ENCODE peak calls at places on chromosomes 2 and 18, in nine cellular contexts. A is HCT116, X is K562, G is Panc1, C is suprapubic skin, E is transverse colon, P is endothelial cell of umbilical vein, M is stomach, F is prostate gland. Y is an unnamed sample.

GRCh38 chr18:67710639-67711038 is 194.1 kb upstream of the DSEL start:
- DNase-seq in A (no peak), X (no peak), G (no peak), C (no peak), E (no peak), P (no peak), M (no peak), F (no peak), Y (no peak)

GRCh38 chr2:239264838-239265651 is 135.8 kb downstream of the HDAC4 start:
- DNase-seq in A (peak), X (peak), G (no peak), C (peak), E (peak), P (no peak), M (peak), F (peak), Y (peak)

GRCh38 chr2:179826297-179826696 is 35.1 kb downstream of the ZNF385B start:
- DNase-seq in A (no peak), X (no peak), G (no peak), C (no peak), E (no peak), P (no peak), M (no peak), F (no peak), Y (no peak)

GRCh38 chr18:23134780-23135678 is at the start of gene CABLES1:
- DNase-seq in A (no peak), X (no peak), G (no peak), C (peak), E (peak), P (peak), M (peak), F (peak), Y (no peak)

GRCh38 chr2:75324141-75324540 is 124.8 kb upstream of the TACR1 start:
- DNase-seq in A (peak), X (no peak), G (no peak), C (no peak), E (no peak), P (no peak), M (no peak), F (no peak), Y (no peak)

GRCh38 chr2:1830936-1831616 is 86.8 kb upstream of the PXDN start:
- DNase-seq in A (no peak), X (no peak), G (no peak), C (no peak), E (no peak), P (no peak), M (no peak), F (no peak), Y (no peak)

GRCh38 chr2:66772618-66773017 is 337.7 kb downstream of the MEIS1 start:
- DNase-seq in A (no peak), X (no peak), G (no peak), C (no peak), E (no peak), P (no peak), M (no peak), F (no peak), Y (no peak)

GRCh38 chr2:170396799-170397459 is 219.0 kb downstream of the MYO3B start:
- DNase-seq in A (no peak), X (peak), G (no peak), C (no peak), E (no peak), P (peak), M (no peak), F (no peak), Y (no peak)

GRCh38 chr18:26429535-26429934 is 118.8 kb downstream of the KCTD1 start:
- DNase-seq in A (peak), X (no peak), G (no peak), C (no peak), E (no peak), P (no peak), M (no peak), F (no peak), Y (no peak)

GRCh38 chr2:109364212-109364611 is 235.2 kb downstream of the SH3RF3 start:
- DNase-seq in A (no peak), X (no peak), G (no peak), C (no peak), E (no peak), P (no peak), M (peak), F (no peak), Y (no peak)

GRCh38 chr2:239369631-239370161 is 31.1 kb downstream of the HDAC4 start:
- DNase-seq in A (no peak), X (no peak), G (no peak), C (peak), E (peak), P (no peak), M (no peak), F (no peak), Y (peak)

GRCh38 chr2:217705461-217705860 is 297.3 kb downstream of the TNS1 start:
- DNase-seq in A (no peak), X (no peak), G (no peak), C (no peak), E (no peak), P (no peak), M (no peak), F (no peak), Y (no peak)

GRCh38 chr2:11121099-11121822 is 34.0 kb upstream of the SLC66A3 start:
- DNase-seq in A (no peak), X (no peak), G (no peak), C (no peak), E (no peak), P (no peak), M (no peak), F (no peak), Y (no peak)

GRCh38 chr2:37738266-37738885 is 66.9 kb upstream of the CDC42EP3 start:
- DNase-seq in A (no peak), X (no peak), G (no peak), C (no peak), E (no peak), P (no peak), M (no peak), F (no peak), Y (no peak)

GRCh38 chr2:11550302-11550701 is 16.5 kb downstream of the GREB1 start:
- DNase-seq in A (no peak), X (no peak), G (no peak), C (no peak), E (no peak), P (no peak), M (no peak), F (no peak), Y (no peak)

GRCh38 chr2:241894681-241895426 is 25.3 kb downstream of the RTP5 start:
- DNase-seq in A (no peak), X (no peak), G (no peak), C (peak), E (no peak), P (no peak), M (peak), F (no peak), Y (no peak)

GRCh38 chr18:12391487-12392136 is 14.6 kb upstream of the AFG3L2 start:
- DNase-seq in A (peak), X (peak), G (peak), C (no peak), E (peak), P (peak), M (peak), F (peak), Y (peak)

GRCh38 chr18:8858888-8859511 is 153.6 kb downstream of the MTCL1 start:
- DNase-seq in A (no peak), X (peak), G (peak), C (no peak), E (no peak), P (no peak), M (no peak), F (no peak), Y (no peak)

GRCh38 chr2:7819316-7819715 is 862.5 kb upstream of the ID2 start:
- DNase-seq in A (no peak), X (no peak), G (no peak), C (no peak), E (no peak), P (no peak), M (no peak), F (no peak), Y (no peak)

GRCh38 chr18:32919799-32920198 is 147.0 kb upstream of the KLHL14 start:
- DNase-seq in A (no peak), X (peak), G (no peak), C (no peak), E (peak), P (no peak), M (peak), F (no peak), Y (no peak)

GRCh38 chr2:238591732-238592131 is 165.0 kb downstream of the ASB1 start:
- DNase-seq in A (no peak), X (peak), G (no peak), C (no peak), E (no peak), P (no peak), M (no peak), F (no peak), Y (no peak)

GRCh38 chr2:37472959-37473358 is 128.5 kb downstream of the QPCT start:
- DNase-seq in A (no peak), X (no peak), G (no peak), C (no peak), E (no peak), P (peak), M (no peak), F (peak), Y (no peak)

GRCh38 chr2:62736899-62737559 is 31.5 kb downstream of the EHBP1 start:
- DNase-seq in A (no peak), X (no peak), G (no peak), C (no peak), E (no peak), P (no peak), M (no peak), F (no peak), Y (no peak)

GRCh38 chr18:27185025-27185763 is at the start of gene CHST9:
- DNase-seq in A (no peak), X (no peak), G (no peak), C (no peak), E (no peak), P (no peak), M (peak), F (peak), Y (no peak)

GRCh38 chr2:44929680-44930273 is 11.7 kb upstream of the SIX3 start:
- DNase-seq in A (no peak), X (no peak), G (no peak), C (no peak), E (no peak), P (no peak), M (no peak), F (no peak), Y (no peak)

GRCh38 chr18:78323453-78324230 is 656.0 kb upstream of the SALL3 start:
- DNase-seq in A (no peak), X (no peak), G (no peak), C (no peak), E (no peak), P (no peak), M (no peak), F (no peak), Y (no peak)

GRCh38 chr2:190646780-190647626 is 1.9 kb upstream of the NAB1 start:
- DNase-seq in A (no peak), X (no peak), G (no peak), C (no peak), E (no peak), P (peak), M (no peak), F (no peak), Y (no peak)

GRCh38 chr18:9113468-9114149 is 11.1 kb downstream of the NDUFV2 start:
- DNase-seq in A (no peak), X (no peak), G (no peak), C (no peak), E (no peak), P (no peak), M (no peak), F (no peak), Y (no peak)

GRCh38 chr18:23828426-23828825 is 139.2 kb downstream of the LAMA3 start:
- DNase-seq in A (peak), X (peak), G (no peak), C (no peak), E (no peak), P (peak), M (no peak), F (no peak), Y (no peak)

GRCh38 chr2:197450485-197450884 is 2.9 kb upstream of the COQ10B start:
- DNase-seq in A (no peak), X (no peak), G (no peak), C (no peak), E (no peak), P (no peak), M (no peak), F (no peak), Y (no peak)

DNA sequence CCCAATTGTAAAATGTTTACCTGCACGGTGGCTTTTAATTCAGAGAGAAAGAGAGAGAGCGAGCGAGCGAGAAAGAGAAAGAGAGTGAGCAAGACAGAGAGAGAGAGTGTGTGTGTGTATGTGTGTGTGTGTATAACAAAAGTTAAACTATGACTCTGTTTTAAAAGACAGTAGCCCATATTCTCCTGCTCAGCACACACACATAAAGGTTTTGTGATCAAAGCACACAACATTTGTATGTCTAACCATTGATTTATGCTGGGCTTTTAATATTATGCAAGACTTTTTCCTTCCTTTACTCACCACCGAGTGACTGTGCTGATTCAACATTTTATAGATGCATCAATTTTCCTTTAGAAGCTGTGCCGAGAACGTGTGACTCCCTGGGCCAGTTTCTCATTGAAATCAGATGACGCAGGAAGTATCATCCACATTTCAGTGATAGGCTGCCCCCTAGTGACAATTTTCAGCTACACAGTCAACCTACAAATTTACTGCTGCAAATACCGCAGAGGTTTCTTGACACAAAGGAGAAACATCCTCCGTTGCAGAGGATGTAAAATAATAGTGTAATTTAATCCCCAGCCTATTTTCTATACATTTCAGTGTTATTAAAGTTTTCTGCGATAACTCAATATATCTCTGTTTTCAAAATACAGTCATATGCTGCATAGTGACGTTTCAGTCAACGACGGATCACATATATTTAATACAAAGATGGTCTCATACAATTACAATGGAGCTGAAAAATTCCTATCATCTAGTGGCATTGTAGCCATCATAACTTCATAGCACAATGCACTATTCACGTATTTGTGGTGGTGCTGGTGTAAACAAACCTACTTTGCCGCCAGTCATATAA is 165.9 kb upstream of the TANK start:
- DNase-seq in A (peak), X (peak), G (peak), C (peak), E (peak), P (peak), M (peak), F (peak), Y (peak)
- TF ChIP-seq POLR2AphosphoS5 in A (no peak), X (no peak), G (no peak), C (no peak), E (peak), P (no peak), M (peak), F (peak), Y (no peak)

DNA sequence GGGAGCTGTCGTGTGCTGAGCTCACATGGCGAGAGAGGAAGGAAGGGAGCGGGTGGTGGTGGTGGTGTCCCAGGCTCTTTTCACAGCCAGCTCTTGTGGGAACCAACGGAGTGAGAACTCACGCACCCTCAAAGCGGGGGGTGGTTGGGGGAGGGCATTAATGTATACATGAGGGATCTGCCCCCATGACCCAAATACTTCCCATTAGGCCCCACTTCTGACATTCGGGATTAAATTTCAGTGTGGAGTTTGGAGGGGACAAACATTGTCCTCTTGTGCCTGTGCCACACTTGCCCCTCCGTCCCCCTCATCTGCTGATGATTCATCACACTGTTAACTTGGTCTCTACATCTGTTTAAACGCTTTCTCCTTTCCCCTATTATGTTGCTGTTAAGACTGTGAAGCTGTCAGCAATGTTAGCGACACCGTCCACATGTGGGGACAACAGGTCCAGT is 22.5 kb downstream of the INPP4A start:
- DNase-seq in A (no peak), X (no peak), G (no peak), C (no peak), E (no peak), P (no peak), M (no peak), F (no peak), Y (no peak)
- TF ChIP-seq POLR2AphosphoS5 in A (no peak), X (no peak), G (no peak), C (no peak), E (no peak), P (no peak), M (no peak), F (no peak), Y (no peak)

DNA sequence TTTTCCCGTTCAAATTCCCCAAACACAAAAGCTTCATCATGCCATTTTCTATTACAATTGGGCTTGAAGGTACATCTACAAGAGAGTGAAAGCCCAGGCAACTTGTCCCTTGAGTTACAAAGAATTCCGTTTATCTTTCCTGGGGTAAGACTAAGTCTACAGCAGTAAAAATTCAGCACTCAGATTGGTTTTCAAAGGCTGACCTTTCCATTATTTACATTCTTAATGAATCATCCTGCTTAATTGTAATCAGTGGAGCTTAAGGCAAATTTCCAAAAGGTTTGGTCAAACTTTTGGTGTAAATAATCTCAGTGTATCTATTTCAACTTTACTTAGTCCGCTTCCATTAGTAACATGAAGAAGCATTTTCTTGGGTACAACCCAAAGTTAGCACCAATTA is 33.4 kb upstream of the ST3GAL5 start:
- DNase-seq in A (no peak), X (no peak), G (no peak), C (no peak), E (no peak), P (no peak), M (no peak), F (no peak), Y (no peak)
- TF ChIP-seq POLR2AphosphoS5 in A (no peak), X (no peak), G (no peak), C (no peak), E (no peak), P (no peak), M (peak), F (peak), Y (no peak)

GRCh38 chr2:130870161-130870485 is 33.4 kb downstream of the ARHGEF4 start:
- DNase-seq in A (no peak), X (no peak), G (no peak), C (no peak), E (no peak), P (no peak), M (no peak), F (no peak), Y (no peak)

GRCh38 chr2:130865401-130865800 is 28.7 kb downstream of the ARHGEF4 start:
- DNase-seq in A (no peak), X (no peak), G (no peak), C (no peak), E (no peak), P (no peak), M (no peak), F (no peak), Y (no peak)

GRCh38 chr2:130869441-130870160 is 32.9 kb downstream of the ARHGEF4 start:
- DNase-seq in A (no peak), X (no peak), G (no peak), C (peak), E (no peak), P (no peak), M (peak), F (no peak), Y (no peak)

GRCh38 chr2:130870779-130871178 is 34.1 kb downstream of the ARHGEF4 start:
- DNase-seq in A (no peak), X (no peak), G (no peak), C (no peak), E (no peak), P (no peak), M (no peak), F (no peak), Y (no peak)

GRCh38 chr2:130864830-130865229 is 28.1 kb downstream of the ARHGEF4 start:
- DNase-seq in A (peak), X (peak), G (no peak), C (no peak), E (peak), P (no peak), M (peak), F (no peak), Y (peak)
- TF ChIP-seq POLR2AphosphoS5 in A (peak), X (no peak), G (no peak), C (no peak), E (no peak), P (no peak), M (no peak), F (no peak), Y (no peak)

DNA sequence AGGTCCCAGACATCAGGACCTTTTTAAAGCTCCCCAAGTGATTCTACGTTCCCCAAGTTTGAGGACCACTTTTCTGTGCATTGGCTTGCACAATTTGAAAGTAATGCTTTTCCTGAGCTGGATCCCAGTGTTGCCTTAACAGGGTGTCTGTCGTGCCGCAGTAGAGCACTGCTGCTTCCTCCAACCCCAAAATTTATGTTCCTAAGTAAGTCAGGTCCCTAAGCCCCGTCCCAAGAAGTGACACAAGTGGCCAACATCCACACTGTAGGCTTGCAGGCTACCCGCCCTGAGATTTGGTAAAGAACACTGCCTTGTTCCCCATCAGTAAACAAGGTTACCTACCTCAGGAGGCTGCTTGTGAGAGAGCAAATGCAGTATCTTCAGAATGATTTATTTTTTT is 2.0 kb downstream of the SFT2D3 start:
- DNase-seq in A (no peak), X (peak), G (no peak), C (no peak), E (no peak), P (no peak), M (no peak), F (no peak), Y (no peak)
- TF ChIP-seq POLR2AphosphoS5 in A (peak), X (no peak), G (no peak), C (no peak), E (no peak), P (no peak), M (no peak), F (no peak), Y (no peak)

DNA sequence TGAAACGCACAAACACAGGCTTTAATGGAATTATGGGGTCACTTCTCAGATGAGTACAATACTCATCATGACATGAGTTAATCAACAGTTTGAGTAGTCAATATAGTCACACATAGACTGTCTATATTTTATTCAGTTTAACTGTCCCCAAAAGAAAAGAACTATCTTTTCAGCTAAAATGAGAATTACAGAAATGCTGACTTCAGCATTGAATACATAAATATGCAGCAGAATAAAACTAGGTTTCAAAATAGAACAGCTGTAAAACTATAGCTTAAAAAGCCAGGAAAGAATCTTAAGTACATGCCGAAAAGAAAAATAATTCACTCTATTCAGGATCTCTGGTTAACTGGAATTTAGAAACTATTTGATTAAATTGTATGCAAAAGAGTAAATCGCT is 30.0 kb downstream of the SMAD4 start:
- DNase-seq in A (no peak), X (no peak), G (no peak), C (no peak), E (no peak), P (no peak), M (no peak), F (no peak), Y (no peak)
- TF ChIP-seq POLR2AphosphoS5 in A (no peak), X (no peak), G (no peak), C (no peak), E (no peak), P (no peak), M (no peak), F (no peak), Y (no peak)

GRCh38 chr2:9213477-9214051 is 7.0 kb downstream of the ASAP2 start:
- DNase-seq in A (no peak), X (no peak), G (no peak), C (no peak), E (no peak), P (no peak), M (no peak), F (no peak), Y (no peak)
- TF ChIP-seq POLR2AphosphoS5 in A (no peak), X (no peak), G (peak), C (no peak), E (no peak), P (no peak), M (no peak), F (no peak), Y (no peak)

Y was measured in SK-N-MC.